ENCODE peak calls at places on chromosomes 5 and 9, in six cellular contexts. One of them, this sample, is unnamed.

GRCh38 chr9:2800385-2801179 is 43.3 kb downstream of the PUM3 start:
- DNase-seq in stomach: no peak
- DNase-seq in heart left ventricle: no peak
- DNase-seq in lower lobe of right lung: no peak
- DNase-seq in pancreas: no peak
- DNase-seq in SJSA1: no peak
- DNase-seq in this sample: peak; percentile 57

GRCh38 chr9:124438091-124438490 is 12.2 kb upstream of the ADGRD2 start:
- DNase-seq in stomach: no peak
- DNase-seq in heart left ventricle: no peak
- DNase-seq in lower lobe of right lung: no peak
- DNase-seq in pancreas: no peak
- DNase-seq in SJSA1: no peak
- DNase-seq in this sample: no peak

GRCh38 chr9:90991953-90992352 is 190.3 kb downstream of the SYK start:
- DNase-seq in stomach: no peak
- DNase-seq in heart left ventricle: no peak
- DNase-seq in lower lobe of right lung: no peak
- DNase-seq in pancreas: no peak
- DNase-seq in SJSA1: no peak
- DNase-seq in this sample: peak; percentile 18

GRCh38 chr5:58499231-58499630 is 8.0 kb downstream of the GAPT start:
- DNase-seq in stomach: no peak
- DNase-seq in heart left ventricle: no peak
- DNase-seq in lower lobe of right lung: no peak
- DNase-seq in pancreas: no peak
- DNase-seq in SJSA1: no peak
- DNase-seq in this sample: no peak

GRCh38 chr9:116027511-116027910 is 126.1 kb upstream of the PAPPA start:
- DNase-seq in stomach: no peak
- DNase-seq in heart left ventricle: no peak
- DNase-seq in lower lobe of right lung: no peak
- DNase-seq in pancreas: no peak
- DNase-seq in SJSA1: no peak
- DNase-seq in this sample: no peak

GRCh38 chr5:127919818-127920217 is 163.7 kb upstream of the SLC12A2 start:
- DNase-seq in stomach: no peak
- DNase-seq in heart left ventricle: no peak
- DNase-seq in lower lobe of right lung: no peak
- DNase-seq in pancreas: no peak
- DNase-seq in SJSA1: no peak
- DNase-seq in this sample: no peak

GRCh38 chr5:58356662-58357061 is 103.2 kb downstream of the PLK2 start:
- DNase-seq in stomach: no peak
- DNase-seq in heart left ventricle: no peak
- DNase-seq in lower lobe of right lung: no peak
- DNase-seq in pancreas: no peak
- DNase-seq in SJSA1: no peak
- DNase-seq in this sample: no peak

GRCh38 chr9:106077731-106078130 is 383.4 kb downstream of the TMEM38B start:
- DNase-seq in stomach: no peak
- DNase-seq in heart left ventricle: no peak
- DNase-seq in lower lobe of right lung: no peak
- DNase-seq in pancreas: no peak
- DNase-seq in SJSA1: peak; percentile 57
- DNase-seq in this sample: no peak

GRCh38 chr9:130713286-130713975 is 19.9 kb downstream of the EXOSC2 start:
- DNase-seq in stomach: no peak
- DNase-seq in heart left ventricle: peak; percentile 58
- DNase-seq in lower lobe of right lung: no peak
- DNase-seq in pancreas: no peak
- DNase-seq in SJSA1: no peak
- DNase-seq in this sample: peak; percentile 47

GRCh38 chr5:72517961-72518690 is 10.9 kb upstream of the ZNF366 start:
- DNase-seq in stomach: peak; percentile 72
- DNase-seq in heart left ventricle: peak; percentile 35
- DNase-seq in lower lobe of right lung: peak; percentile 72
- DNase-seq in pancreas: peak; percentile 26
- DNase-seq in SJSA1: no peak
- DNase-seq in this sample: no peak

GRCh38 chr5:124736814-124737186 is 9.6 kb downstream of the ZNF608 start:
- DNase-seq in stomach: no peak
- DNase-seq in heart left ventricle: no peak
- DNase-seq in lower lobe of right lung: no peak
- DNase-seq in pancreas: no peak
- DNase-seq in SJSA1: no peak
- DNase-seq in this sample: no peak
- H3K4me1 ChIP-seq in stomach: peaks cover 50% of the 10 kb centered on the region
- H3K4me1 ChIP-seq in heart left ventricle: peaks cover 41% of the 10 kb centered on the region
- H3K4me1 ChIP-seq in lower lobe of right lung: peaks cover 64% of the 10 kb centered on the region
- H3K4me1 ChIP-seq in pancreas: peaks cover 54% of the 10 kb centered on the region
- H3K4me1 ChIP-seq in SJSA1: peaks cover 34% of the 10 kb centered on the region
- H3K4me1 ChIP-seq in this sample: peaks cover 96% of the 10 kb centered on the region

DNA sequence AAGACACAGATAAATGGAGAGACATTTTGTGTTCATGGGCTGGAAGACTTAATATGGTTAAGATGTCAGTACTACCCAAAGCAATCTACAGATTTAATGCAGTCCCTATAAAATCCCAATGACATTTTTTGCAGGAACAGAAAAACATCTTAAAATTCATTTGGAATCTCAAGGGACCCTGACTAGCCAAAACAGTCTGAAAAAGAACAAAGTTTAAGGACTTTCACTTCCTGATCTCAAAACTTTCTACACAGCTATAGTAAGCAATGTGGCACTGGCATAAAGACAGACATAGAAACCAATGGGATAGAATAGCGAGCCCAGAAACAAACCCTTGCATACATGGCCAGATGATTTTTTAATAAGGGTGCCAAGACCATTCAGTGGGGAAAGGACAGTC is 9.7 kb upstream of the CAMSAP1 start:
- DNase-seq in stomach: no peak
- DNase-seq in heart left ventricle: no peak
- DNase-seq in lower lobe of right lung: no peak
- DNase-seq in pancreas: no peak
- DNase-seq in SJSA1: no peak
- DNase-seq in this sample: no peak
- H3K9me3 ChIP-seq in stomach: peaks cover 19% of the 10 kb centered on the region
- H3K9me3 ChIP-seq in heart left ventricle: peaks cover 39% of the 10 kb centered on the region
- H3K9me3 ChIP-seq in lower lobe of right lung: peaks cover 39% of the 10 kb centered on the region
- H3K9me3 ChIP-seq in pancreas: no peaks in the 10 kb centered on the region
- H3K9me3 ChIP-seq in SJSA1: peaks cover 20% of the 10 kb centered on the region
- H3K9me3 ChIP-seq in this sample: no peaks in the 10 kb centered on the region

DNA sequence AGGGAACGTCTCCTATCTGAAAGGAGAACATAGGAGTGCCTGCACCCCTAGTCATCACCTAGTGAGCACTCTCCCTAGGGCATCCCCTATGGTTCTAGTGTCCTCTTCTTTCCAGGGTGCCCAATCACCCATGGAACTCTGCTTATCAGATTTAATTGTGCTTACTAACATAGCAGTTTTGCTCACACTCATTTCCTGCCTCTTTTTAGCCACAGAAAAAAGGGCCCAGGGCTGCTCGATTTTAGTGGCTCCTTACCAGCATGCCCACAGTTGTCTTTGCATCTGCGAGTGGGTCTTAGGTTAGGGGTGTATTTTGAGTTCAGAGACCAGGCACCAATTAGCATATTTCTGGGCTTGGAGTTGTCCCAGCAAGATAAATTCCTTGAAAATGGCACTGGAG is 1110.2 kb downstream of the TAF11L14 start:
- DNase-seq in stomach: no peak
- DNase-seq in heart left ventricle: no peak
- DNase-seq in lower lobe of right lung: no peak
- DNase-seq in pancreas: no peak
- DNase-seq in SJSA1: no peak
- DNase-seq in this sample: no peak
- H3K4me1 ChIP-seq in stomach: no peaks in the 10 kb centered on the region
- H3K4me1 ChIP-seq in heart left ventricle: no peaks in the 10 kb centered on the region
- H3K4me1 ChIP-seq in lower lobe of right lung: peaks cover 4% of the 10 kb centered on the region
- H3K4me1 ChIP-seq in pancreas: no peaks in the 10 kb centered on the region
- H3K4me1 ChIP-seq in SJSA1: peaks cover 12% of the 10 kb centered on the region
- H3K4me1 ChIP-seq in this sample: no peaks in the 10 kb centered on the region

DNA sequence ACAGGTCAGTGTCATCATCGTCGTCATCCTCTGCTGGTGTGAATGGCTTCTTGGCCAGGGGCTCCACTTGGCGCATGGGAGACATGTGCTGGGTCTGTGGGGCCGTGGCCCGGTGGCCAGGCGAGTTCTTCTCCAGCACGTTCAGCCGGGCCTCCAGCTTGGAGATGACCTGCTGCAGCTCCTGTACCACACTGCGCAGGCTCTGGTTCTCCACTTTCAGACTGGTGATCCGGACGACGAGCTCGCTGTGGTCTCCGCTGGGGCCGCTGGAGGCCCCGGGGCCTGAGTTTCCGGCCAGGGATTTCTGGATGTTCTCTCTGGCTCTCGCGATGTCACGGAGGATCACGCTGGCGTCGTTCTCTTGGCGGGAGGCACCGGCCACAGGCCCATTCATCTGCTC is 40.6 kb downstream of the ZNF484 start:
- DNase-seq in stomach: no peak
- DNase-seq in heart left ventricle: no peak
- DNase-seq in lower lobe of right lung: no peak
- DNase-seq in pancreas: no peak
- DNase-seq in SJSA1: no peak
- DNase-seq in this sample: no peak
- H3K9me3 ChIP-seq in stomach: peaks cover 18% of the 10 kb centered on the region
- H3K9me3 ChIP-seq in heart left ventricle: peaks cover 47% of the 10 kb centered on the region
- H3K9me3 ChIP-seq in lower lobe of right lung: peaks cover 39% of the 10 kb centered on the region
- H3K9me3 ChIP-seq in pancreas: no peaks in the 10 kb centered on the region
- H3K9me3 ChIP-seq in SJSA1: peaks cover 6% of the 10 kb centered on the region
- H3K9me3 ChIP-seq in this sample: peaks cover 3% of the 10 kb centered on the region

GRCh38 chr9:135903358-135903656 is 4.0 kb downstream of the CAMSAP1 start:
- DNase-seq in stomach: no peak
- DNase-seq in heart left ventricle: no peak
- DNase-seq in lower lobe of right lung: no peak
- DNase-seq in pancreas: no peak
- DNase-seq in SJSA1: no peak
- DNase-seq in this sample: no peak

GRCh38 chr9:135901826-135902225 is 5.5 kb downstream of the CAMSAP1 start:
- DNase-seq in stomach: no peak
- DNase-seq in heart left ventricle: no peak
- DNase-seq in lower lobe of right lung: no peak
- DNase-seq in pancreas: no peak
- DNase-seq in SJSA1: no peak
- DNase-seq in this sample: no peak

GRCh38 chr9:135905380-135906282 is 1.7 kb downstream of the CAMSAP1 start:
- DNase-seq in stomach: peak; percentile 35
- DNase-seq in heart left ventricle: no peak
- DNase-seq in lower lobe of right lung: peak; percentile 39
- DNase-seq in pancreas: no peak
- DNase-seq in SJSA1: no peak
- DNase-seq in this sample: no peak

GRCh38 chr9:135902655-135903357 is 4.5 kb downstream of the CAMSAP1 start:
- DNase-seq in stomach: no peak
- DNase-seq in heart left ventricle: no peak
- DNase-seq in lower lobe of right lung: no peak
- DNase-seq in pancreas: no peak
- DNase-seq in SJSA1: no peak
- DNase-seq in this sample: no peak

DNA sequence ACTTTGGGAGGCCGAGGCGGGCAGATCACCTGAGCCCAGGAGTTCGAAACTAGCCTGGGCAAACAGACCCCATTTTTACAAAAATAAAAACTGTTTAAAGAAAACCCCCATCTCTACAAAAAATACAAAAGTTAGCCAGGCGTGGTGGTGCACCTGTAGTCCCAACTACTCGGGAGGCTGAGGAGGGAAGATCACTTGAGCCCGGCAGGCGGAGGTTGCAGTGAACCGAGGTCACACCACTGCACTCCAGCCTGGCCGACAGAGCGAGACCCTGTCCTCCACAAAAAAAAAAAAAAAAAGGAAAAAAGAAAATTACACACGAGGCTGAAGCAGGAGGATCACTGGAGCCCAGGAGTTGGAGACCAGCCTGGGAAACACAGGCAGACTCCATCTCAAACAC is 3.2 kb downstream of the CAMSAP1 start:
- DNase-seq in stomach: no peak
- DNase-seq in heart left ventricle: no peak
- DNase-seq in lower lobe of right lung: no peak
- DNase-seq in pancreas: no peak
- DNase-seq in SJSA1: no peak
- DNase-seq in this sample: no peak
- H3K4me1 ChIP-seq in stomach: peaks cover 22% of the 10 kb centered on the region
- H3K4me1 ChIP-seq in heart left ventricle: peaks cover 33% of the 10 kb centered on the region
- H3K4me1 ChIP-seq in lower lobe of right lung: peaks cover 45% of the 10 kb centered on the region
- H3K4me1 ChIP-seq in pancreas: peaks cover 9% of the 10 kb centered on the region
- H3K4me1 ChIP-seq in SJSA1: peaks cover 30% of the 10 kb centered on the region
- H3K4me1 ChIP-seq in this sample: peaks cover 11% of the 10 kb centered on the region

GRCh38 chr5:12204761-12205160 is 300.5 kb upstream of the CTNND2 start:
- DNase-seq in stomach: no peak
- DNase-seq in heart left ventricle: no peak
- DNase-seq in lower lobe of right lung: no peak
- DNase-seq in pancreas: no peak
- DNase-seq in SJSA1: no peak
- DNase-seq in this sample: no peak
- H3K9me3 ChIP-seq in stomach: no peaks in the 10 kb centered on the region
- H3K9me3 ChIP-seq in heart left ventricle: peaks cover 11% of the 10 kb centered on the region
- H3K9me3 ChIP-seq in lower lobe of right lung: no peaks in the 10 kb centered on the region
- H3K9me3 ChIP-seq in pancreas: no peaks in the 10 kb centered on the region
- H3K9me3 ChIP-seq in SJSA1: peaks cover 3% of the 10 kb centered on the region
- H3K9me3 ChIP-seq in this sample: no peaks in the 10 kb centered on the region

GRCh38 chr5:138585228-138585627 is 10.0 kb upstream of the HSPA9 start:
- DNase-seq in stomach: no peak
- DNase-seq in heart left ventricle: no peak
- DNase-seq in lower lobe of right lung: no peak
- DNase-seq in pancreas: no peak
- DNase-seq in SJSA1: no peak
- DNase-seq in this sample: no peak

GRCh38 chr5:138583984-138584637 is 8.9 kb upstream of the HSPA9 start:
- DNase-seq in stomach: no peak
- DNase-seq in heart left ventricle: no peak
- DNase-seq in lower lobe of right lung: no peak
- DNase-seq in pancreas: no peak
- DNase-seq in SJSA1: no peak
- DNase-seq in this sample: no peak

GRCh38 chr5:138582959-138583358 is 7.8 kb upstream of the HSPA9 start:
- DNase-seq in stomach: no peak
- DNase-seq in heart left ventricle: no peak
- DNase-seq in lower lobe of right lung: no peak
- DNase-seq in pancreas: no peak
- DNase-seq in SJSA1: no peak
- DNase-seq in this sample: no peak

GRCh38 chr5:138588013-138588788 is 13.0 kb upstream of the HSPA9 start:
- DNase-seq in stomach: no peak
- DNase-seq in heart left ventricle: no peak
- DNase-seq in lower lobe of right lung: no peak
- DNase-seq in pancreas: no peak
- DNase-seq in SJSA1: no peak
- DNase-seq in this sample: no peak
- H3K4me1 ChIP-seq in stomach: no peaks in the 10 kb centered on the region
- H3K4me1 ChIP-seq in heart left ventricle: no peaks in the 10 kb centered on the region
- H3K4me1 ChIP-seq in lower lobe of right lung: no peaks in the 10 kb centered on the region
- H3K4me1 ChIP-seq in pancreas: no peaks in the 10 kb centered on the region
- H3K4me1 ChIP-seq in SJSA1: no peaks in the 10 kb centered on the region
- H3K4me1 ChIP-seq in this sample: no peaks in the 10 kb centered on the region